ENCODE peak calls at places on chromosomes 7 and 10, in eight cellular contexts. I, R, D, Z, B, N, G and F are unnamed samples.

GRCh38 chr7:115116773-115117715 is 195.2 kb downstream of the MDFIC start:
- DNase-seq in I (no peak), R (no peak), D (no peak), Z (no peak), B (no peak), N (no peak), G (no peak), F (no peak)

GRCh38 chr7:140390466-140391190 is 7.7 kb downstream of the SLC37A3 start:
- DNase-seq in I (no peak), R (no peak), D (peak; percentile 80), Z (peak; percentile 18), B (peak; percentile 22), N (no peak), G (no peak), F (peak; percentile 63)

GRCh38 chr7:140249036-140249806 is 72.4 kb upstream of the KDM7A start:
- DNase-seq in I (no peak), R (peak; percentile 54), D (no peak), Z (no peak), B (no peak), N (no peak), G (no peak), F (no peak)

GRCh38 chr7:111041577-111041976 is 49.4 kb upstream of the LRRN3 start:
- DNase-seq in I (no peak), R (no peak), D (no peak), Z (no peak), B (peak; percentile 3), N (no peak), G (no peak), F (no peak)

GRCh38 chr7:140231779-140232491 is 55.2 kb upstream of the KDM7A start:
- DNase-seq in I (peak; percentile 58), R (peak; percentile 97), D (peak; percentile 61), Z (no peak), B (no peak), N (no peak), G (no peak), F (peak; percentile 24)

GRCh38 chr7:1024331-1024761 is 20.0 kb upstream of the GPR146 start:
- DNase-seq in I (no peak), R (no peak), D (peak; percentile 95), Z (no peak), B (no peak), N (no peak), G (no peak), F (peak; percentile 92)

GRCh38 chr10:132742837-132743194 is 43.1 kb downstream of the NKX6-2 start:
- DNase-seq in I (no peak), R (no peak), D (no peak), Z (no peak), B (no peak), N (peak; percentile 45), G (peak; percentile 43), F (no peak)

GRCh38 chr10:103231047-103231551 is 14.6 kb upstream of the RPEL1 start:
- DNase-seq in I (no peak), R (peak; percentile 73), D (no peak), Z (peak; percentile 81), B (peak; percentile 84), N (no peak), G (peak; percentile 80), F (no peak)

GRCh38 chr10:46020871-46021553 is 9.4 kb downstream of the NCOA4 start:
- DNase-seq in I (no peak), R (no peak), D (no peak), Z (peak; percentile 48), B (peak; percentile 89), N (no peak), G (no peak), F (no peak)

GRCh38 chr7:45660201-45660900 is 86.2 kb downstream of the ADCY1 start:
- DNase-seq in I (no peak), R (no peak), D (no peak), Z (no peak), B (no peak), N (no peak), G (no peak), F (no peak)

GRCh38 chr10:11509036-11509435 is 102.4 kb downstream of the USP6NL start:
- DNase-seq in I (no peak), R (no peak), D (no peak), Z (no peak), B (no peak), N (no peak), G (no peak), F (no peak)

GRCh38 chr7:159026271-159027047 is 118.2 kb downstream of the VIPR2 start:
- DNase-seq in I (peak; percentile 50), R (no peak), D (no peak), Z (no peak), B (no peak), N (no peak), G (peak; percentile 52), F (no peak)